ENCODE peak calls at places on chromosomes 11 and 22, in nine cellular contexts. V is GM23338; C is cardiac muscle cell; L is AG04450; B is naive thymus-derived CD4-positive, alpha-beta T cell; Q is cardiac fibroblast; G is GM12865; H is uterus; F is GM23248. Z is an unnamed sample.

GRCh38 chr11:85783758-85784157 is 27.2 kb downstream of the SYTL2 start:
- DNase-seq in V (no peak), C (peak; percentile 37), L (no peak), B (no peak), Q (peak; percentile 6), G (no peak), H (no peak), F (no peak), Z (no peak)

GRCh38 chr22:40209945-40210485 is 32.3 kb downstream of the TNRC6B start:
- DNase-seq in V (no peak), C (no peak), L (no peak), B (no peak), Q (no peak), G (no peak), H (no peak), F (no peak), Z (no peak)

GRCh38 chr22:47281126-47282106 is 519.0 kb downstream of the TBC1D22A start:
- DNase-seq in V (no peak), C (no peak), L (no peak), B (no peak), Q (no peak), G (no peak), H (no peak), F (peak; percentile 60), Z (peak; percentile 32)

GRCh38 chr11:120184946-120185677 is 25.7 kb upstream of the OAF start:
- DNase-seq in V (no peak), C (peak; percentile 72), L (no peak), B (no peak), Q (peak; percentile 51), G (no peak), H (peak; percentile 80), F (peak; percentile 80), Z (no peak)

GRCh38 chr11:126282361-126282741 is 542 bp upstream of the TIRAP start:
- DNase-seq in V (peak; percentile 74), C (peak; percentile 63), L (no peak), B (peak; percentile 51), Q (peak; percentile 52), G (peak; percentile 41), H (peak; percentile 45), F (peak; percentile 78), Z (no peak)

GRCh38 chr11:129117595-129118350 is 74.4 kb downstream of the ARHGAP32 start:
- DNase-seq in V (peak; percentile 74), C (peak; percentile 86), L (peak; percentile 64), B (peak; percentile 52), Q (peak; percentile 81), G (peak; percentile 58), H (peak; percentile 38), F (peak; percentile 77), Z (peak; percentile 7)

GRCh38 chr22:37019309-37020191 is at the start of the genes MPST and TST:
- DNase-seq in V (peak; percentile 79), C (peak; percentile 77), L (no peak), B (no peak), Q (peak; percentile 77), G (peak; percentile 77), H (peak; percentile 77), F (peak; percentile 80), Z (no peak)

GRCh38 chr11:111911563-111912401 is at the start of gene CRYAB:
- DNase-seq in V (peak; percentile 62), C (peak; percentile 79), L (peak; percentile 24), B (no peak), Q (peak; percentile 92), G (no peak), H (peak; percentile 88), F (peak; percentile 98), Z (peak; percentile 100)

GRCh38 chr11:125797641-125798040 is 9.7 kb downstream of the PATE3 start:
- DNase-seq in V (peak; percentile 53), C (no peak), L (no peak), B (no peak), Q (no peak), G (no peak), H (no peak), F (no peak), Z (no peak)

GRCh38 chr11:8022876-8023275 is 35.7 kb downstream of the EIF3F start:
- DNase-seq in V (no peak), C (no peak), L (no peak), B (no peak), Q (no peak), G (no peak), H (no peak), F (no peak), Z (no peak)

GRCh38 chr11:16923987-16924386 is 90.2 kb downstream of the PLEKHA7 start:
- DNase-seq in V (no peak), C (no peak), L (no peak), B (no peak), Q (no peak), G (no peak), H (no peak), F (no peak), Z (no peak)

GRCh38 chr11:121131656-121132055 is 30.6 kb downstream of the TECTA start:
- DNase-seq in V (no peak), C (no peak), L (no peak), B (no peak), Q (no peak), G (no peak), H (no peak), F (peak; percentile 52), Z (no peak)

GRCh38 chr11:61917357-61918109 is at the start of gene RAB3IL1:
- DNase-seq in V (peak; percentile 81), C (peak; percentile 68), L (no peak), B (no peak), Q (peak; percentile 67), G (no peak), H (peak; percentile 65), F (peak; percentile 78), Z (no peak)

GRCh38 chr11:130675456-130675855 is 227.0 kb downstream of the ADAMTS15 start:
- DNase-seq in V (no peak), C (peak; percentile 94), L (no peak), B (no peak), Q (peak; percentile 93), G (no peak), H (peak; percentile 59), F (peak; percentile 91), Z (no peak)

GRCh38 chr11:14384338-14384737 is 25.4 kb upstream of the RRAS2 start:
- DNase-seq in V (no peak), C (peak; percentile 84), L (peak; percentile 41), B (no peak), Q (peak; percentile 88), G (no peak), H (no peak), F (peak; percentile 80), Z (no peak)

GRCh38 chr11:119741369-119742262 is 12.6 kb upstream of the NECTIN1 start:
- DNase-seq in V (peak; percentile 80), C (peak; percentile 34), L (no peak), B (no peak), Q (peak; percentile 25), G (peak; percentile 51), H (no peak), F (peak; percentile 45), Z (no peak)

GRCh38 chr11:124199702-124200101 is 16.6 kb downstream of the OR10D3 start:
- DNase-seq in V (no peak), C (no peak), L (no peak), B (no peak), Q (no peak), G (no peak), H (no peak), F (peak; percentile 21), Z (no peak)

GRCh38 chr11:83681944-83682644 is 395.9 kb upstream of the CCDC90B start:
- DNase-seq in V (no peak), C (no peak), L (no peak), B (no peak), Q (no peak), G (no peak), H (no peak), F (peak; percentile 39), Z (no peak)

GRCh38 chr22:50621948-50622722 is 5.8 kb downstream of the ARSA start:
- DNase-seq in V (no peak), C (no peak), L (no peak), B (peak; percentile 41), Q (no peak), G (peak; percentile 50), H (no peak), F (no peak), Z (no peak)

GRCh38 chr11:129315781-129316579 is 59.7 kb upstream of the BARX2 start:
- DNase-seq in V (peak; percentile 62), C (no peak), L (no peak), B (no peak), Q (no peak), G (no peak), H (no peak), F (no peak), Z (no peak)

GRCh38 chr11:44632466-44633123 is 67.1 kb downstream of the CD82 start:
- DNase-seq in V (peak; percentile 76), C (peak; percentile 48), L (no peak), B (no peak), Q (peak; percentile 21), G (peak; percentile 54), H (no peak), F (peak; percentile 55), Z (no peak)
- H3K4me3 ChIP-seq in V (no peak overlapping the region), C (no peak overlapping the region), L (no peak overlapping the region), B (no peak overlapping the region), Q (no peak overlapping the region), G (no peak overlapping the region), H (no peak overlapping the region), F (no peak overlapping the region), Z (no peak overlapping the region)

DNA sequence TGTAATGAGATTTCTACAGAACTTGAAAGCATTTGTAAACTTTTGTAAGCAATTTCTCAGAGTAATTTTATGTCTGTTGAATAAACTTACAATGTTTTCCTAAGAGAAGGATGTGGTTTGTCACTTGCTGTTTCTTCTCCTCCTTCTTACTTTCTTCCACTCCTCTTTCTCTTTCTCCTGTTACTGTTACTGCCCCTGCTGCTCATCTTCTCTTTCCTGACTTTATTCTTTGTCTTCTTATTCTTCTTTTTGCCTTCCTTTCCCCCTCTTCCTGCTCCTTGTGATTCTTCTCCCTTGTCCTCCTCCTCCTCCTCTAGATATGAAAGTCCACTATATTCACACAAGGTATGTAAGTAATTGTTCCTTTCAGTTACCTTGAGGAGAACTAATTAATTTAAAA is 31.1 kb upstream of the MMP7 start:
- DNase-seq in V (no peak), C (no peak), L (no peak), B (no peak), Q (no peak), G (no peak), H (no peak), F (no peak), Z (no peak)
- H3K4me3 ChIP-seq in V (no peak overlapping the region), C (no peak overlapping the region), L (no peak overlapping the region), B (no peak overlapping the region), Q (no peak overlapping the region), G (no peak overlapping the region), H (no peak overlapping the region), F (no peak overlapping the region), Z (no peak overlapping the region)

GRCh38 chr11:116930177-116930576 is 92.8 kb upstream of the APOA1 start:
- DNase-seq in V (peak; percentile 39), C (peak; percentile 72), L (no peak), B (peak; percentile 40), Q (peak; percentile 67), G (peak; percentile 36), H (no peak), F (peak; percentile 22), Z (no peak)
- H3K4me3 ChIP-seq in V (no peak overlapping the region), C (no peak overlapping the region), L (peak overlapping the region; percentile 15), B (peak overlapping the region; percentile 41), Q (no peak overlapping the region), G (no peak overlapping the region), H (peak overlapping the region; percentile 5), F (no peak overlapping the region), Z (no peak overlapping the region)

GRCh38 chr11:2530855-2531200 is 86.0 kb downstream of the KCNQ1 start:
- DNase-seq in V (no peak), C (no peak), L (no peak), B (no peak), Q (no peak), G (no peak), H (no peak), F (no peak), Z (no peak)
- H3K4me3 ChIP-seq in V (no peak overlapping the region), C (no peak overlapping the region), L (no peak overlapping the region), B (no peak overlapping the region), Q (no peak overlapping the region), G (no peak overlapping the region), H (no peak overlapping the region), F (no peak overlapping the region), Z (no peak overlapping the region)

GRCh38 chr22:41368543-41368817 is 13.3 kb upstream of the TEF start:
- DNase-seq in V (no peak), C (no peak), L (no peak), B (no peak), Q (no peak), G (no peak), H (no peak), F (no peak), Z (no peak)
- H3K4me3 ChIP-seq in V (no peak overlapping the region), C (no peak overlapping the region), L (peak overlapping the region; percentile 55), B (no peak overlapping the region), Q (no peak overlapping the region), G (no peak overlapping the region), H (peak overlapping the region; percentile 46), F (no peak overlapping the region), Z (no peak overlapping the region)